ENCODE peak calls at places on chromosomes 1 and 21, in four cellular contexts. S is left lung, U is colonic mucosa, J is upper lobe of right lung. W is an unnamed sample.

GRCh38 chr1:107352850-107353249 is 212.0 kb downstream of the NTNG1 start:
- DNase-seq in U (no peak), S (no peak), J (no peak), W (no peak)

GRCh38 chr1:161313554-161314200 is 504 bp upstream of the SDHC start:
- DNase-seq in S (no peak), J (no peak), U (no peak), W (no peak)

GRCh38 chr1:207848234-207848633 is 62.7 kb downstream of the CD34 start:
- DNase-seq in S (peak; percentile 83), U (peak; percentile 88), J (peak; percentile 88), W (peak; percentile 55)

GRCh38 chr1:153933955-153934354 is 11.2 kb upstream of the GATAD2B start:
- DNase-seq in U (no peak), J (peak; percentile 49), S (no peak), W (no peak)

GRCh38 chr1:225825606-225826005 is 15.7 kb downstream of the EPHX1 start:
- DNase-seq in S (no peak), U (no peak), J (no peak), W (no peak)

GRCh38 chr1:8870605-8871538 is 7.6 kb downstream of the ENO1 start:
- DNase-seq in S (no peak), U (no peak), J (no peak), W (no peak)

GRCh38 chr1:52002038-52002917 is 11.8 kb upstream of the RAB3B start:
- DNase-seq in J (no peak), U (peak; percentile 82), S (no peak), W (peak; percentile 18)

GRCh38 chr1:227790868-227791267 is 24.6 kb upstream of the PRSS38 start:
- DNase-seq in J (no peak), U (no peak), S (no peak), W (no peak)

GRCh38 chr21:32253215-32253641 is 25.6 kb downstream of the MIS18A start:
- DNase-seq in U (no peak), S (no peak), J (no peak), W (no peak)

GRCh38 chr1:208198271-208198670 is 45.9 kb downstream of the PLXNA2 start:
- DNase-seq in S (no peak), U (no peak), J (no peak), W (no peak)

GRCh38 chr1:30085814-30086770 is 637.3 kb downstream of the MATN1 start:
- DNase-seq in U (peak; percentile 50), S (peak; percentile 44), J (peak; percentile 74), W (no peak)

GRCh38 chr1:209530990-209531389 is 52.5 kb upstream of the CAMK1G start:
- DNase-seq in S (no peak), J (no peak), U (no peak), W (no peak)

GRCh38 chr1:24724345-24725208 is 20.7 kb upstream of the CLIC4 start:
- DNase-seq in U (no peak), S (no peak), J (no peak), W (no peak)

GRCh38 chr1:229981736-229982135 is 85.3 kb upstream of the GALNT2 start:
- DNase-seq in J (no peak), U (no peak), S (no peak), W (no peak)

GRCh38 chr1:112388436-112388835 is 7.6 kb upstream of the CTTNBP2NL start:
- DNase-seq in U (no peak), S (no peak), J (no peak), W (no peak)

GRCh38 chr1:12201343-12202189 is 28.3 kb upstream of the VPS13D start:
- DNase-seq in S (no peak), U (no peak), J (no peak), W (no peak)

GRCh38 chr1:3910769-3911520 is 10.9 kb upstream of the C1orf174 start:
- DNase-seq in J (peak; percentile 89), U (peak; percentile 80), S (peak; percentile 70), W (peak; percentile 78)

GRCh38 chr1:194929376-194929775 is 1678.9 kb downstream of the KCNT2 start:
- DNase-seq in J (no peak), S (no peak), U (no peak), W (no peak)

DNA sequence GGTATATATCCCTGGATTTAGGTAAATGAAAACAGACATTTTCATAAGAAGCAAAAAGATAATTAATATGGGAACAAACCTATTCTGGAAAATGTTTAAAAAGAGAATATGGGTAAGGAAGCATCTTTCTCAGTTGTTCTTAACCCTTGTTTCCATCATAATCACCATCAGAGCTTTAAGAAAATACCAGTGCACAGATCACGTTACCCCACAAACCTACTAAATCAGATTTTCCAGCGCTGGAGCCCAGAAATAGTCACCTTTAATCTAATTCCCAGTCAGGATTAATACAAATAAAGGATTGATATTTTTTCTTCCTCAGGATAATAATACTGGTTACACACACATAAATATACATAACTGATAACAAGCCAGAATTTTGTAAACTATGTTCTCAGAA is 44.6 kb downstream of the PTPRC start:
- DNase-seq in S (no peak), J (no peak), U (no peak), W (no peak)
- H3K27ac ChIP-seq in S (peak overlapping the region; percentile 94), J (peak overlapping the region; percentile 70), U (peak overlapping the region; percentile 42), W (no peak overlapping the region)

GRCh38 chr1:156497078-156497742 is 3.4 kb downstream of the MEF2D start:
- DNase-seq in J (peak; percentile 26), U (peak; percentile 70), S (no peak), W (no peak)
- H3K4me3 ChIP-seq in J (peak overlapping the region; percentile 94), U (no peak overlapping the region), S (peak overlapping the region; percentile 99), W (peak overlapping the region; percentile 98)

GRCh38 chr1:58887059-58887458 is 103.2 kb upstream of the JUN start:
- DNase-seq in S (no peak), J (no peak), U (no peak), W (no peak)
- H3K27ac ChIP-seq in S (peak overlapping the region; percentile 96), J (peak overlapping the region; percentile 48), U (no peak overlapping the region), W (peak overlapping the region; percentile 43)

GRCh38 chr1:18646091-18646775 is 15.6 kb downstream of the PAX7 start:
- DNase-seq in S (no peak), U (no peak), J (no peak), W (no peak)
- H3K4me3 ChIP-seq in S (peak overlapping the region; percentile 1), U (no peak overlapping the region), J (peak overlapping the region; percentile 28), W (peak overlapping the region; percentile 38)

GRCh38 chr1:241532173-241532553 is at the start of gene KMO:
- DNase-seq in S (no peak), U (no peak), J (no peak), W (no peak)
- H3K27ac ChIP-seq in S (peak within 1 kb of the TSS; percentile 83), U (peak within 1 kb of the TSS; percentile 3), J (peak within 1 kb of the TSS; percentile 75), W (peak within 1 kb of the TSS; percentile 8)

GRCh38 chr1:32447469-32448185 is 17.2 kb upstream of the ZBTB8B start:
- DNase-seq in S (no peak), U (no peak), J (no peak), W (peak; percentile 56)
- H3K4me3 ChIP-seq in S (no peak overlapping the region), U (peak overlapping the region; percentile 3), J (no peak overlapping the region), W (peak overlapping the region; percentile 30)

GRCh38 chr1:53735261-53735660 is 3.7 kb downstream of the GLIS1 start:
- DNase-seq in U (no peak), J (no peak), S (no peak), W (no peak)
- H3K27ac ChIP-seq in U (no peak overlapping the region), J (no peak overlapping the region), S (no peak overlapping the region), W (peak overlapping the region; percentile 61)

DNA sequence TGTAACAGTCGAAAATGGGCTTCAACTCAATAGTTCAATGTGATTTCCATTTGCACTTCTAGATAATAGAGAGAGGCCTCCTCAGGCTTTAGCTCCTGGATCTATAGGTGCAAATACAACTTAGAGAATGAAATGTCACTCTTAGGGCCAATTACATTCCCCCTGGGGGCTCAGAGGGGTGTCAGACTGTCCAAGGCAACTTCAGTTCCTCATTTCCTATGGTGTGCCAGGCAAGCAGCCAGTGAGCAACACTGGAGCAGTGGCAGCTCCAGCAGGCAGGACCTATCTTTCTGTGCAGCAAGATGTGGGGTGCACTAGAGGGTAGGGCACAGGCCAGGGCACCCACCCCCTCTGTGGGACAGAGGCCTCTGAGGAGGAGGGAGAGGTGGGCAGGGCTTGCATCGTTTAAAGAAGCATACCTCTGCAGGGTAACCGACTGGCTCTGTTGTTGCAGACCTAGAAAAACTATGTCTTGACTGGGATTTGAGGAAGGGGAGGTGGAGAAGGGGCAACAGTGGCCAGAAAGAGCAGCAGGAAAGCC is 97.3 kb downstream of the SUSD4 start:
- DNase-seq in U (no peak), S (no peak), J (no peak), W (no peak)
- H3K4me3 ChIP-seq in U (no peak overlapping the region), S (no peak overlapping the region), J (no peak overlapping the region), W (no peak overlapping the region)